ENCODE peak calls at places on chromosomes 4 and X, in five cellular contexts. R is NCI-H1092; D is AG04449; P is endothelial cell; I is activated CD4-positive, alpha-beta T cell treated with anti-CD3 and anti-CD28 coated beads for 48 hours. A is an unnamed sample.

GRCh38 chr4:141636771-141637460 is 533 bp downstream of the IL15 start:
- DNase-seq in R (no peak), D (no peak), P (peak), I (peak), A (peak)

GRCh38 chr4:168993724-168994510 is 16.1 kb downstream of the CBR4 start:
- DNase-seq in R (no peak), D (no peak), P (no peak), I (no peak), A (no peak)

GRCh38 chrX:74085642-74086236 is 218.2 kb upstream of the ZCCHC13 start:
- DNase-seq in R (no peak), D (no peak), P (no peak), I (no peak), A (no peak)

GRCh38 chrX:136616987-136617685 is 30.8 kb upstream of the CD40LG start:
- DNase-seq in R (no peak), D (no peak), P (no peak), I (peak), A (peak)

GRCh38 chrX:44247468-44247867 is 96.0 kb downstream of the EFHC2 start:
- DNase-seq in R (no peak), D (no peak), P (no peak), I (no peak), A (no peak)

GRCh38 chr4:71941001-71941400 is 90.8 kb upstream of the NPFFR2 start:
- DNase-seq in R (no peak), D (no peak), P (peak), I (no peak), A (peak)

GRCh38 chrX:29661290-29661689 is 554.1 kb upstream of the MAGEB2 start:
- DNase-seq in R (no peak), D (no peak), P (no peak), I (no peak), A (no peak)

GRCh38 chr4:77022581-77023133 is 53.1 kb downstream of the CCNI start:
- DNase-seq in R (no peak), D (no peak), P (peak), I (no peak), A (no peak)

GRCh38 chrX:55524487-55524886 is 34.8 kb upstream of the USP51 start:
- DNase-seq in R (no peak), D (no peak), P (no peak), I (no peak), A (no peak)

GRCh38 chrX:129769467-129770154 is 10.1 kb upstream of the SASH3 start:
- DNase-seq in R (no peak), D (no peak), P (no peak), I (peak), A (peak)

GRCh38 chr4:30535255-30535654 is 184.9 kb upstream of the PCDH7 start:
- DNase-seq in R (no peak), D (no peak), P (no peak), I (no peak), A (no peak)

GRCh38 chr4:121358473-121358872 is 22.3 kb downstream of the QRFPR start:
- DNase-seq in R (no peak), D (no peak), P (no peak), I (no peak), A (no peak)

GRCh38 chr4:950136-951020 is 18.1 kb downstream of the TMEM175 start:
- DNase-seq in R (no peak), D (no peak), P (no peak), I (no peak), A (no peak)

GRCh38 chr4:89249716-89250361 is 57.8 kb downstream of the GPRIN3 start:
- DNase-seq in R (no peak), D (no peak), P (no peak), I (no peak), A (no peak)

GRCh38 chr4:4425119-4425690 is 38.3 kb downstream of the NSG1 start:
- DNase-seq in R (no peak), D (no peak), P (no peak), I (no peak), A (no peak)

GRCh38 chrX:105610401-105610800 is 211.9 kb upstream of the NRK start:
- DNase-seq in R (no peak), D (no peak), P (no peak), I (no peak), A (no peak)

GRCh38 chr4:183823394-183823793 is 81.7 kb upstream of the STOX2 start:
- DNase-seq in R (no peak), D (peak), P (no peak), I (no peak), A (no peak)

GRCh38 chr4:180057891-180058643 is 2185.1 kb upstream of the TENM3 start:
- DNase-seq in R (no peak), D (no peak), P (peak), I (peak), A (peak)

GRCh38 chr4:156545003-156545785 is 426.4 kb downstream of the PDGFC start:
- DNase-seq in R (no peak), D (no peak), P (no peak), I (no peak), A (no peak)

GRCh38 chr4:169238445-169238844 is 32.3 kb downstream of the SH3RF1 start:
- DNase-seq in R (no peak), D (no peak), P (no peak), I (no peak), A (no peak)

GRCh38 chr4:124907881-124908280 is 195.3 kb upstream of the ANKRD50 start:
- DNase-seq in R (no peak), D (peak), P (no peak), I (no peak), A (no peak)

GRCh38 chr4:72809208-72809607 is 240.2 kb upstream of the ADAMTS3 start:
- DNase-seq in R (no peak), D (no peak), P (no peak), I (no peak), A (no peak)

GRCh38 chr4:92334716-92335350 is 31.1 kb downstream of the GRID2 start:
- DNase-seq in R (no peak), D (no peak), P (no peak), I (no peak), A (no peak)

GRCh38 chrX:70436380-70436779 is 8.3 kb upstream of the DLG3 start:
- DNase-seq in R (peak), D (no peak), P (peak), I (no peak), A (no peak)

GRCh38 chrX:25442501-25442900 is 426.7 kb upstream of the ARX start:
- DNase-seq in R (no peak), D (no peak), P (no peak), I (no peak), A (no peak)

GRCh38 chrX:49041683-49042529 is 1.3 kb downstream of the TFE3 start:
- DNase-seq in R (no peak), D (no peak), P (no peak), I (no peak), A (no peak)

GRCh38 chr4:115844180-115844579 is 730.8 kb upstream of the NDST4 start:
- DNase-seq in R (no peak), D (no peak), P (no peak), I (no peak), A (no peak)

GRCh38 chr4:140790765-140791164 is 34.6 kb upstream of the TBC1D9 start:
- DNase-seq in R (no peak), D (no peak), P (no peak), I (no peak), A (peak)

GRCh38 chr4:125518281-125518680 is 203.5 kb downstream of the FAT4 start:
- DNase-seq in R (no peak), D (no peak), P (no peak), I (no peak), A (no peak)

GRCh38 chrX:21427086-21427485 is 52.9 kb downstream of the CNKSR2 start:
- DNase-seq in R (no peak), D (no peak), P (no peak), I (no peak), A (no peak)

GRCh38 chr4:68216501-68216900 is 29.0 kb downstream of the TMPRSS11B start:
- DNase-seq in R (no peak), D (no peak), P (no peak), I (no peak), A (no peak)

GRCh38 chr4:185082549-185082948 is 60.5 kb upstream of the SLC25A4 start:
- DNase-seq in R (no peak), D (no peak), P (no peak), I (no peak), A (no peak)

GRCh38 chr4:1014395-1015167 is 3.2 kb downstream of the FGFRL1 start:
- DNase-seq in R (no peak), D (no peak), P (no peak), I (no peak), A (no peak)

GRCh38 chrX:119127643-119128042 is at the start of gene KIAA1210:
- DNase-seq in R (no peak), D (no peak), P (no peak), I (no peak), A (no peak)

GRCh38 chr4:147034372-147034771 is 88.7 kb upstream of the TTC29 start:
- DNase-seq in R (no peak), D (no peak), P (no peak), I (no peak), A (no peak)

GRCh38 chr4:4865705-4866123 is 6.2 kb downstream of the MSX1 start:
- DNase-seq in R (no peak), D (no peak), P (no peak), I (no peak), A (no peak)

GRCh38 chr4:121690001-121690400 is 6.8 kb downstream of the ANXA5 start:
- DNase-seq in R (no peak), D (no peak), P (no peak), I (no peak), A (no peak)

GRCh38 chr4:89482926-89483595 is 175.5 kb upstream of the GPRIN3 start:
- DNase-seq in R (no peak), D (no peak), P (no peak), I (no peak), A (no peak)

A was measured in GM20000.